ENCODE peak calls at places on chromosomes 13 and 19, in seven cellular contexts. X is A549, P is stomach, T is fibroblast of mammary gland, K is colonic mucosa, Q is foreskin fibroblast, V is breast epithelium. A is an unnamed sample.

GRCh38 chr19:42121666-42122069 is 10.6 kb downstream of the POU2F2 start:
- DNase-seq in X (no peak), P (no peak), T (peak; percentile 78), K (peak; percentile 43), Q (peak; percentile 92), V (no peak), A (peak; percentile 93)

GRCh38 chr13:21637296-21637695 is 33.3 kb upstream of the MICU2 start:
- DNase-seq in X (peak; percentile 66), P (peak; percentile 82), T (peak; percentile 56), K (peak; percentile 88), Q (peak; percentile 15), V (no peak), A (peak; percentile 13)

GRCh38 chr13:67043901-67044300 is 186.2 kb downstream of the PCDH9 start:
- DNase-seq in X (no peak), P (no peak), T (peak; percentile 52), K (no peak), Q (peak; percentile 73), V (no peak), A (peak; percentile 74)

GRCh38 chr19:15276620-15277019 is 44.4 kb upstream of the EPHX3 start:
- DNase-seq in X (no peak), P (no peak), T (no peak), K (no peak), Q (peak; percentile 18), V (no peak), A (no peak)

GRCh38 chr19:3497757-3498515 is 2.5 kb downstream of the DOHH start:
- DNase-seq in X (no peak), P (no peak), T (no peak), K (no peak), Q (no peak), V (no peak), A (no peak)

GRCh38 chr19:40589723-40590429 is 11.3 kb upstream of the LTBP4 start:
- DNase-seq in X (no peak), P (no peak), T (no peak), K (no peak), Q (no peak), V (no peak), A (no peak)

GRCh38 chr19:13956365-13956744 is 4.0 kb downstream of the DCAF15 start:
- DNase-seq in X (no peak), P (no peak), T (no peak), K (no peak), Q (no peak), V (no peak), A (no peak)

GRCh38 chr13:40113644-40114304 is 458.3 kb downstream of the COG6 start:
- DNase-seq in X (no peak), P (no peak), T (peak; percentile 96), K (no peak), Q (peak; percentile 37), V (no peak), A (peak; percentile 75)

GRCh38 chr19:3442487-3443071 is 37.7 kb downstream of the SMIM24 start:
- DNase-seq in X (no peak), P (no peak), T (no peak), K (no peak), Q (no peak), V (no peak), A (no peak)

GRCh38 chr19:16608290-16608704 is 19.7 kb downstream of the MED26 start:
- DNase-seq in X (no peak), P (no peak), T (peak; percentile 96), K (no peak), Q (peak; percentile 91), V (no peak), A (peak; percentile 82)

GRCh38 chr19:2982983-2983350 is 5.6 kb downstream of the TLE6 start:
- DNase-seq in X (no peak), P (peak; percentile 90), T (peak; percentile 91), K (peak; percentile 68), Q (peak; percentile 85), V (peak; percentile 94), A (peak; percentile 99)

GRCh38 chr19:4976412-4977298 is 7.7 kb downstream of the KDM4B start:
- DNase-seq in X (peak; percentile 79), P (peak; percentile 53), T (peak; percentile 99), K (peak; percentile 45), Q (peak; percentile 96), V (peak; percentile 74), A (peak; percentile 99)

GRCh38 chr13:27117158-27117557 is 54.5 kb downstream of the USP12 start:
- DNase-seq in X (no peak), P (no peak), T (no peak), K (no peak), Q (no peak), V (no peak), A (no peak)

GRCh38 chr13:108375772-108376171 is 106.3 kb downstream of the TNFSF13B start:
- DNase-seq in X (no peak), P (no peak), T (no peak), K (no peak), Q (no peak), V (no peak), A (no peak)

GRCh38 chr19:36331353-36332228 is 47.4 kb downstream of the ZFP14 start:
- DNase-seq in X (peak; percentile 86), P (peak; percentile 64), T (peak; percentile 95), K (peak; percentile 87), Q (peak; percentile 97), V (peak; percentile 93), A (peak; percentile 92)

GRCh38 chr13:58018020-58018419 is 386.5 kb downstream of the PCDH17 start:
- DNase-seq in X (no peak), P (no peak), T (no peak), K (no peak), Q (no peak), V (no peak), A (no peak)

GRCh38 chr19:44626067-44626624 is 12.8 kb downstream of the IGSF23 start:
- DNase-seq in X (peak; percentile 93), P (no peak), T (peak; percentile 94), K (no peak), Q (peak; percentile 96), V (peak; percentile 64), A (peak; percentile 90)

GRCh38 chr13:32530841-32531253 is 7.7 kb downstream of the N4BP2L2 start:
- DNase-seq in X (no peak), P (no peak), T (peak; percentile 68), K (peak; percentile 22), Q (peak; percentile 54), V (no peak), A (peak; percentile 64)

GRCh38 chr19:39824143-39825092 is 9.5 kb downstream of the DYRK1B start:
- DNase-seq in X (no peak), P (peak; percentile 92), T (peak; percentile 92), K (peak; percentile 91), Q (peak; percentile 96), V (peak; percentile 88), A (peak; percentile 95)

GRCh38 chr19:6260912-6261636 is 18.7 kb downstream of the MLLT1 start:
- DNase-seq in X (peak; percentile 16), P (peak; percentile 41), T (peak; percentile 33), K (no peak), Q (peak; percentile 55), V (no peak), A (peak; percentile 37)

GRCh38 chr13:25657062-25657588 is 285.4 kb downstream of the ATP8A2 start:
- DNase-seq in X (no peak), P (no peak), T (no peak), K (no peak), Q (no peak), V (no peak), A (no peak)

GRCh38 chr19:30664358-30665058 is 292.3 kb downstream of the ZNF536 start:
- DNase-seq in X (peak; percentile 31), P (peak; percentile 58), T (peak; percentile 19), K (no peak), Q (peak; percentile 36), V (no peak), A (peak; percentile 27)

GRCh38 chr19:4233282-4233853 is 4.0 kb downstream of the EBI3 start:
- DNase-seq in X (peak; percentile 49), P (peak; percentile 54), T (peak; percentile 25), K (peak; percentile 53), Q (peak; percentile 41), V (no peak), A (peak; percentile 41)

GRCh38 chr19:6236310-6237291 is 43.2 kb downstream of the MLLT1 start:
- DNase-seq in X (no peak), P (peak; percentile 99), T (no peak), K (peak; percentile 64), Q (no peak), V (peak; percentile 97), A (no peak)

GRCh38 chr19:5103061-5103701 is 134.3 kb downstream of the KDM4B start:
- DNase-seq in X (no peak), P (peak; percentile 84), T (peak; percentile 19), K (no peak), Q (peak; percentile 34), V (peak; percentile 70), A (peak; percentile 55)

GRCh38 chr19:1872807-1873523 is 9.6 kb upstream of the KLF16 start:
- DNase-seq in X (no peak), P (no peak), T (no peak), K (no peak), Q (no peak), V (no peak), A (no peak)
- H3K4me3 ChIP-seq in X (no peak overlapping the region), P (peak overlapping the region; percentile 21), T (peak overlapping the region; percentile 10), K (no peak overlapping the region), Q (no peak overlapping the region), V (peak overlapping the region; percentile 76), A (no peak overlapping the region)

DNA sequence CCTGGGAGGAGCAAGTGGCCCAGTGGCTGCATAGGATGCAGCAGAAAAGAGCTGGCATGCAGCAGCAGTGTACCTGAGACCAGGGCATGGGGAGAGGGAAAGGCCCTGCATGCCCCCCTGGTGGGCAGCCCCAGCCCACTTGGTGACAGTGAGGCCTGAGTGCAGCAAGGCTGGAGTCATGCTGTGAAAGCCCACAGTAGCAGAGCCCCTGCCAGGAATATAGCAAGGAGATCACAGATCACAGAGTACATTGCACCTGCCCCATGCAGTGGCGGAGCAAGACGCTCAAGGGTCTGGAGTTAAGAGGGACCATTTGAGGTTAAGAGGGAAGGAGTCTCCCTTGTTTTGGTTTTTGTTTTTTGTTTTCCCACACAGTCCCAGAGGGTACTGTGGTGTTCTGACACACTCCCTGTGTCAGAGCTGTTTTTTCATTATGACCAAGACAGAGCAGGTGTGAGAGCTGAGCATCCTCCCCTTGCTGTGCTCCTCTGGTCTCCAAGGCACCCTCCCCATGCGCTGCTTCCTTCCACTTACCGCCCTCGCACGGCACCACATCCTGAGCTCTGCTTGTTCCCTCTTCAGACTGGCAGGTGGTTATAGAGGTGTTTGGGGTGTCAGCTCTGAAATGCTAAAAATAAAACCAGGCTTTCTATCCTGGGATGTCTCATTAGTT is 85.0 kb upstream of the UBL3 start:
- DNase-seq in X (no peak), P (peak; percentile 48), T (no peak), K (no peak), Q (no peak), V (no peak), A (no peak)
- H3K4me3 ChIP-seq in X (no peak overlapping the region), P (no peak overlapping the region), T (no peak overlapping the region), K (no peak overlapping the region), Q (no peak overlapping the region), V (no peak overlapping the region), A (no peak overlapping the region)

GRCh38 chr19:33102893-33103292 is 21.9 kb downstream of the GPATCH1 start:
- DNase-seq in X (no peak), P (no peak), T (no peak), K (no peak), Q (no peak), V (no peak), A (no peak)
- H3K4me3 ChIP-seq in X (no peak overlapping the region), P (no peak overlapping the region), T (no peak overlapping the region), K (no peak overlapping the region), Q (no peak overlapping the region), V (no peak overlapping the region), A (no peak overlapping the region)

DNA sequence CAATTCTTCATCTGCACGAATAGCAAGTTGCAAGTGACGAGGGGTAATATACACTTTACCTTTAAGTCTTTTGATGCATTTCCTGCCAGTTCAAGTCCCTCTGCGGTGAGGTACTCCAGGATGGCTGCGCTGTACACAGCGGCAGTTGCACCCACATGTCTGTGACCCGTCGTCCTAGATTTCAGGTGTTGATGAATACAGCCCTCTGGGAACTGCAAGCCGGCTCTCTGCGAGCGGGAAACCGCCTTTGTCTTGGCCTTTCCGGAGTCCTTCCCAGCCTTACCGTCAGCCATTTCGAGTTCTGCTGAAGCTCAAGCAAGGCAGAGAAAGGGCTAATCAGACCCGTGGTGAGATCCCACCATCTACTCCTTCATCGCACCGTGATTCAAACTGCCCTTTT is 14.8 kb downstream of the UBAC2 start:
- DNase-seq in X (no peak), P (no peak), T (no peak), K (no peak), Q (no peak), V (no peak), A (no peak)
- H3K4me3 ChIP-seq in X (no peak overlapping the region), P (no peak overlapping the region), T (no peak overlapping the region), K (no peak overlapping the region), Q (no peak overlapping the region), V (no peak overlapping the region), A (no peak overlapping the region)

A was measured in cardiac fibroblast.